ENCODE peak calls at places on chromosomes 4 and X, in eight cellular contexts. J is head of caudate nucleus; U is AG04450; M is fibroblast of lung; O is CD8-positive, alpha-beta T cell; R is NCI-H2171; G is body of pancreas; E is neuronal stem cell. F is an unnamed sample.

GRCh38 chr4:3824521-3825270 is 58.5 kb downstream of the ADRA2C start:
- DNase-seq in J (no peak), U (no peak), M (no peak), O (no peak), R (no peak), G (no peak), E (no peak), F (no peak)

GRCh38 chr4:27154706-27155105 is 294.1 kb downstream of the STIM2 start:
- DNase-seq in J (no peak), U (no peak), M (peak; percentile 96), O (no peak), R (no peak), G (no peak), E (no peak), F (peak; percentile 3)

GRCh38 chrX:72069380-72070160 is 62.1 kb downstream of the RTL5 start:
- DNase-seq in J (no peak), U (no peak), M (no peak), O (no peak), R (no peak), G (no peak), E (no peak), F (no peak)

GRCh38 chr4:65893957-65894755 is 223.9 kb upstream of the EPHA5 start:
- DNase-seq in J (no peak), U (no peak), M (peak; percentile 59), O (no peak), R (no peak), G (no peak), E (no peak), F (no peak)

GRCh38 chr4:107115185-107115847 is 79.2 kb upstream of the DKK2 start:
- DNase-seq in J (no peak), U (no peak), M (peak; percentile 68), O (no peak), R (no peak), G (no peak), E (no peak), F (no peak)

GRCh38 chr4:110605077-110605476 is 17.8 kb downstream of the PITX2 start:
- DNase-seq in J (no peak), U (no peak), M (no peak), O (no peak), R (no peak), G (no peak), E (no peak), F (no peak)

GRCh38 chr4:8117278-8117682 is 41.3 kb downstream of the ABLIM2 start:
- DNase-seq in J (no peak), U (no peak), M (no peak), O (no peak), R (no peak), G (peak; percentile 74), E (no peak), F (no peak)

GRCh38 chr4:125515016-125515415 is 200.3 kb downstream of the FAT4 start:
- DNase-seq in J (no peak), U (no peak), M (peak; percentile 61), O (no peak), R (no peak), G (no peak), E (no peak), F (no peak)

GRCh38 chr4:48268956-48269860 is at the start of gene TEC:
- DNase-seq in J (peak; percentile 8), U (no peak), M (peak; percentile 21), O (no peak), R (no peak), G (peak; percentile 69), E (peak; percentile 20), F (peak; percentile 82)

GRCh38 chr4:148093065-148093464 is 349.1 kb downstream of the NR3C2 start:
- DNase-seq in J (no peak), U (no peak), M (no peak), O (no peak), R (no peak), G (no peak), E (no peak), F (no peak)

GRCh38 chrX:48787809-48788471 is 1.6 kb downstream of the GATA1 start:
- DNase-seq in J (no peak), U (no peak), M (no peak), O (no peak), R (no peak), G (no peak), E (no peak), F (no peak)

GRCh38 chr4:151674804-151675290 is 86.0 kb downstream of the GATB start:
- DNase-seq in J (peak; percentile 25), U (no peak), M (peak; percentile 69), O (no peak), R (peak; percentile 57), G (peak; percentile 55), E (no peak), F (no peak)

GRCh38 chr4:24857996-24858395 is 54.8 kb downstream of the CCDC149 start:
- DNase-seq in J (no peak), U (peak; percentile 23), M (peak; percentile 93), O (no peak), R (no peak), G (no peak), E (no peak), F (no peak)

GRCh38 chr4:169791527-169792156 is 33.9 kb upstream of the HPF1 start:
- DNase-seq in J (peak; percentile 60), U (no peak), M (peak; percentile 65), O (no peak), R (peak; percentile 15), G (peak; percentile 55), E (peak; percentile 46), F (peak; percentile 1)

GRCh38 chrX:30715976-30716375 is 62.8 kb downstream of the GK start:
- DNase-seq in J (no peak), U (no peak), M (no peak), O (no peak), R (no peak), G (no peak), E (no peak), F (no peak)

GRCh38 chr4:156931267-156931666 is 40.3 kb downstream of the PDGFC start:
- DNase-seq in J (no peak), U (peak; percentile 36), M (peak; percentile 93), O (no peak), R (no peak), G (peak; percentile 57), E (no peak), F (no peak)

GRCh38 chrX:70908541-70908940 is at the start of gene TEX11:
- DNase-seq in J (no peak), U (no peak), M (no peak), O (no peak), R (no peak), G (no peak), E (no peak), F (no peak)

GRCh38 chr4:111678908-111679307 is 466.3 kb upstream of the FAM241A start:
- DNase-seq in J (no peak), U (no peak), M (no peak), O (no peak), R (no peak), G (no peak), E (no peak), F (no peak)

GRCh38 chrX:16239211-16239610 is 71.9 kb downstream of the MAGEB17 start:
- DNase-seq in J (no peak), U (peak; percentile 50), M (peak; percentile 94), O (no peak), R (no peak), G (no peak), E (no peak), F (no peak)

GRCh38 chrX:154136627-154137161 is 7.3 kb upstream of the OPN1LW start:
- DNase-seq in J (peak; percentile 59), U (no peak), M (peak; percentile 36), O (peak; percentile 83), R (peak; percentile 56), G (peak; percentile 68), E (peak; percentile 73), F (no peak)

GRCh38 chrX:11944486-11944885 is 186.4 kb downstream of the MSL3 start:
- DNase-seq in J (peak; percentile 5), U (no peak), M (peak; percentile 53), O (no peak), R (no peak), G (no peak), E (peak; percentile 5), F (no peak)

GRCh38 chrX:34559325-34559724 is 97.8 kb downstream of the TMEM47 start:
- DNase-seq in J (no peak), U (no peak), M (peak; percentile 9), O (no peak), R (no peak), G (no peak), E (no peak), F (no peak)

GRCh38 chrX:68083510-68083909 is 349.8 kb downstream of the OPHN1 start:
- DNase-seq in J (no peak), U (no peak), M (peak; percentile 66), O (no peak), R (no peak), G (no peak), E (no peak), F (no peak)

GRCh38 chrX:141733371-141733770 is 34.8 kb upstream of the SPANXD start:
- DNase-seq in J (no peak), U (no peak), M (peak; percentile 48), O (no peak), R (no peak), G (no peak), E (no peak), F (no peak)

GRCh38 chrX:131704136-131704695 is 160.3 kb downstream of the OR13H1 start:
- DNase-seq in J (peak; percentile 65), U (no peak), M (peak; percentile 63), O (peak; percentile 93), R (no peak), G (no peak), E (no peak), F (no peak)

GRCh38 chr4:25787891-25788331 is 74.9 kb downstream of the SEL1L3 start:
- DNase-seq in J (peak; percentile 20), U (no peak), M (peak; percentile 43), O (no peak), R (no peak), G (peak; percentile 72), E (no peak), F (no peak)

GRCh38 chr4:47752214-47752613 is 85.7 kb downstream of the CORIN start:
- DNase-seq in J (no peak), U (no peak), M (no peak), O (no peak), R (no peak), G (no peak), E (no peak), F (no peak)

GRCh38 chr4:47930971-47931804 is 16.8 kb upstream of the NFXL1 start:
- DNase-seq in J (no peak), U (no peak), M (peak; percentile 84), O (no peak), R (no peak), G (peak; percentile 51), E (no peak), F (no peak)

GRCh38 chr4:106583108-106583507 is 214.5 kb upstream of the GIMD1 start:
- DNase-seq in J (no peak), U (no peak), M (peak; percentile 27), O (no peak), R (no peak), G (no peak), E (no peak), F (no peak)

GRCh38 chr4:34723606-34724005 is 1520.7 kb downstream of the ARAP2 start:
- DNase-seq in J (no peak), U (no peak), M (peak; percentile 13), O (no peak), R (no peak), G (no peak), E (no peak), F (no peak)

F was measured in KG1.